ENCODE peak calls at places on chromosomes 7 and 10, in five cellular contexts. One of them, this sample, is unnamed.

GRCh38 chr7:699260-700170 is 27.0 kb upstream of the DNAAF5 start:
- DNase-seq in mucosa of descending colon: peak
- DNase-seq in fibroblast of the aortic adventitia: no peak
- DNase-seq in cardiac fibroblast: peak
- DNase-seq in breast epithelium: no peak
- DNase-seq in this sample: no peak

GRCh38 chr7:26011039-26011696 is 140.8 kb upstream of the NFE2L3 start:
- DNase-seq in breast epithelium: no peak
- DNase-seq in mucosa of descending colon: no peak
- DNase-seq in cardiac fibroblast: no peak
- DNase-seq in fibroblast of the aortic adventitia: no peak
- DNase-seq in this sample: no peak

GRCh38 chr7:2859952-2860351 is 15.8 kb upstream of the GNA12 start:
- DNase-seq in mucosa of descending colon: no peak
- DNase-seq in cardiac fibroblast: no peak
- DNase-seq in fibroblast of the aortic adventitia: no peak
- DNase-seq in breast epithelium: no peak
- DNase-seq in this sample: no peak

GRCh38 chr7:55774327-55775050 is 88.1 kb downstream of the SEPTIN14 start:
- DNase-seq in mucosa of descending colon: no peak
- DNase-seq in breast epithelium: no peak
- DNase-seq in fibroblast of the aortic adventitia: no peak
- DNase-seq in cardiac fibroblast: no peak
- DNase-seq in this sample: no peak

GRCh38 chr7:2313450-2314208 is 612 bp downstream of the SNX8 start:
- DNase-seq in cardiac fibroblast: no peak
- DNase-seq in breast epithelium: peak
- DNase-seq in mucosa of descending colon: peak
- DNase-seq in fibroblast of the aortic adventitia: peak
- DNase-seq in this sample: no peak

GRCh38 chr10:92123031-92123450 is 167.8 kb downstream of the CPEB3 start:
- DNase-seq in mucosa of descending colon: peak
- DNase-seq in fibroblast of the aortic adventitia: no peak
- DNase-seq in cardiac fibroblast: peak
- DNase-seq in breast epithelium: peak
- DNase-seq in this sample: no peak

GRCh38 chr7:30741289-30741688 is 10.6 kb upstream of the INMT start:
- DNase-seq in breast epithelium: no peak
- DNase-seq in fibroblast of the aortic adventitia: no peak
- DNase-seq in cardiac fibroblast: no peak
- DNase-seq in mucosa of descending colon: no peak
- DNase-seq in this sample: no peak

GRCh38 chr7:159121068-159121467 is 23.6 kb downstream of the VIPR2 start:
- DNase-seq in fibroblast of the aortic adventitia: no peak
- DNase-seq in cardiac fibroblast: no peak
- DNase-seq in mucosa of descending colon: no peak
- DNase-seq in breast epithelium: peak
- DNase-seq in this sample: no peak

GRCh38 chr10:130065251-130065650 is 45.4 kb downstream of the C10orf143 start:
- DNase-seq in breast epithelium: no peak
- DNase-seq in cardiac fibroblast: no peak
- DNase-seq in mucosa of descending colon: no peak
- DNase-seq in fibroblast of the aortic adventitia: no peak
- DNase-seq in this sample: no peak

GRCh38 chr10:112475565-112476233 is 28.7 kb downstream of the VTI1A start:
- DNase-seq in fibroblast of the aortic adventitia: peak
- DNase-seq in breast epithelium: no peak
- DNase-seq in mucosa of descending colon: no peak
- DNase-seq in cardiac fibroblast: peak
- DNase-seq in this sample: no peak
- TF ChIP-seq CTCF in fibroblast of the aortic adventitia: peak
- TF ChIP-seq CTCF in breast epithelium: peak
- TF ChIP-seq CTCF in mucosa of descending colon: no peak
- TF ChIP-seq CTCF in cardiac fibroblast: peak
- TF ChIP-seq CTCF in this sample: no peak

DNA sequence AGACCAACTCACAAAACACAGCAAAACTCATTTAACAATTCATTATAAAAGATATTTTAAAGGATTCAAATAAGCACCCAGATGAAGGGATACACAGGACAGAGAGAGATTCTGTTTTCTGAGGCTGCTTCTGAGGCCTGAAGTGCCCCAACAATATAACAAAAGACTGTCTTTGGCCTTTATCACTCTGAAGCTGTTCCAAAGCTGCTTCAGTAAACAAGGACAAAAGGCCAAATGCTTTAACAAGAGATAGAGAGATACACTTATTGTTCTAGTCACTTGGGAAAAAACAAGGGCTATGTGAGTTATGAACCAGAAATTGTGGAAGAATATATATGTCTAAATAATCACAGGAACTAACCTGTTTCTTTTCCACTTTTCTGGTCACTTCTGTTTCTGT is 223.7 kb downstream of the CXCL12 start:
- DNase-seq in cardiac fibroblast: no peak
- DNase-seq in fibroblast of the aortic adventitia: no peak
- DNase-seq in mucosa of descending colon: no peak
- DNase-seq in breast epithelium: no peak
- DNase-seq in this sample: no peak
- TF ChIP-seq CTCF in cardiac fibroblast: no peak
- TF ChIP-seq CTCF in fibroblast of the aortic adventitia: no peak
- TF ChIP-seq CTCF in mucosa of descending colon: no peak
- TF ChIP-seq CTCF in breast epithelium: no peak
- TF ChIP-seq CTCF in this sample: no peak

GRCh38 chr7:42702647-42703046 is 209.2 kb downstream of the C7orf25 start:
- DNase-seq in fibroblast of the aortic adventitia: no peak
- DNase-seq in mucosa of descending colon: no peak
- DNase-seq in breast epithelium: no peak
- DNase-seq in cardiac fibroblast: no peak
- DNase-seq in this sample: no peak

GRCh38 chr7:42699415-42700178 is 212.3 kb downstream of the C7orf25 start:
- DNase-seq in fibroblast of the aortic adventitia: peak
- DNase-seq in breast epithelium: no peak
- DNase-seq in cardiac fibroblast: no peak
- DNase-seq in mucosa of descending colon: no peak
- DNase-seq in this sample: no peak

GRCh38 chr7:42694894-42695553 is 216.8 kb downstream of the C7orf25 start:
- DNase-seq in fibroblast of the aortic adventitia: peak
- DNase-seq in mucosa of descending colon: peak
- DNase-seq in cardiac fibroblast: peak
- DNase-seq in breast epithelium: no peak
- DNase-seq in this sample: no peak

GRCh38 chr7:42704710-42705109 is 207.2 kb downstream of the C7orf25 start:
- DNase-seq in fibroblast of the aortic adventitia: no peak
- DNase-seq in cardiac fibroblast: no peak
- DNase-seq in mucosa of descending colon: no peak
- DNase-seq in breast epithelium: no peak
- DNase-seq in this sample: no peak

DNA sequence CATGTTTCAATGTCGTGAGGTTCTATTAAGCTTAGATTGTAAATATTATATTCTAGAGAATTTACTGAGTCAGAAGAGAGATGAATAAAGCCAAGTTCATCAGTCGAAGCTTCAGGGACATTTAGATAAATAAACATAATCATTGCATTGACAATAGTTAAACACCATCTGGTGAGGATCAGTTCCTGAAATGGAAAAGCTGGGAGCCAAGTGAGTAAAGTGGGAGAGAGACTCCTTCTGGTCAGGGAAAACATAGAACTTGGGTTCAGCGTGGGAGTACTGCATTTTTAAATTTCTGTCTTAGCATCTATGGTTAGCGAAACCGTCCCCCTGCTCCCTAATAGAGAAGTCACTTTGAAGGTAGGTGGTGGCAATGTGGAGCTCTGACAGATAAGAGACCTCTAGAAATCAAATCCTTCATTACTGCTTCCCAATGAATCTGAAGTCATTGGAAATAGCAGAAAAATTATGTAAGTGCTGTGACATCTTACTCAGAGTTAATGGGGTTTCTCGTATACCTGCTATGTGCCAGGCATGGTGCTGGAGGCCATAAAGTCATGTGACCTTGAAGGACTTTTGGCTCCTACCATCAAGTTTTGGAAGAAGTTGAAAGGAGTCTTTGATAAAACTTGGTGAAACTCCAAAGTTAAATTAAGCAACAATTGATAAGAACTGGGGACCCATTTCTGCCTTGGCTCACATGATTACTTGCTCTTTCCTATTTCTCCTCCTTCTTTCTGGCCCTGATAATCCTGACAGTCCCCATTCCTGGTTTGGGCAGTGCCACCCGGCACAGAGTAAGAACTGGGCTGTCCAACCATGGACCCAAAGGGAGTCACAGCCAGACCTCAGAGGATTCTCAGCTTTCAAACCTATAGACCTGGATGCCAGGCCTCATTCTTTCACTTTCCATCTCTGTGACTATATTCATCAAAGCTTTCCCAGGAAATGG is 211.2 kb downstream of the C7orf25 start:
- DNase-seq in fibroblast of the aortic adventitia: peak
- DNase-seq in breast epithelium: no peak
- DNase-seq in mucosa of descending colon: no peak
- DNase-seq in cardiac fibroblast: peak
- DNase-seq in this sample: no peak
- TF ChIP-seq CTCF in fibroblast of the aortic adventitia: peak
- TF ChIP-seq CTCF in breast epithelium: no peak
- TF ChIP-seq CTCF in mucosa of descending colon: no peak
- TF ChIP-seq CTCF in cardiac fibroblast: no peak
- TF ChIP-seq CTCF in this sample: no peak

DNA sequence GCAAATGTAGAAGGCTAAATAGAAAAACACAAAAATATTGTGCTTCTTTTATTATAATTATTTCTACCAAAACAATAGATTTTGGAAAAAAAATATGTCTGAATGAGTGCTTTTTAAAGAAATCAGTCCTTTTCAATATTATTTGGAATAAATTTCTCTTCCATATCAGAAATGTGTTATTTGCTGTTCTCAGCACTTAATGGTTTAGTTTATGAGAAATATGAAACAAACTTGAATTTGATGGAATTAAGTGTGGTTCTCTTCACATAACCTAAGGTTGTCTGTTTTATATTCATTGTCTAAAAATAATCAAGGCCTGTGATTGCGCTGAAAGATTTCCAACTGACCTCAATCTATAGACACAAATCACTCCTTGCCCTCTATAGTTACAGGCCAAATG is 203.0 kb downstream of the COBL start:
- DNase-seq in mucosa of descending colon: no peak
- DNase-seq in fibroblast of the aortic adventitia: no peak
- DNase-seq in breast epithelium: no peak
- DNase-seq in cardiac fibroblast: no peak
- DNase-seq in this sample: no peak
- TF ChIP-seq CTCF in mucosa of descending colon: no peak
- TF ChIP-seq CTCF in fibroblast of the aortic adventitia: no peak
- TF ChIP-seq CTCF in breast epithelium: no peak
- TF ChIP-seq CTCF in cardiac fibroblast: no peak
- TF ChIP-seq CTCF in this sample: no peak

This sample was measured in progenitor cell of endocrine pancreas.